ENCODE peak calls at places on chromosome 19, in four cellular contexts. A is ascending aorta; T is H1; G is stimulated activated CD8-positive, alpha-beta memory T cell treated with anti-CD3 and anti-CD28 coated beads, Interleukin-15, amount 100 ng/mL, for 24 hours. V is an unnamed sample.

GRCh38 chr19:45528149-45528743 is 21.0 kb downstream of the VASP start:
- DNase-seq in A (no peak), T (peak; percentile 50), G (no peak), V (no peak)

GRCh38 chr19:1789282-1790020 is 22.6 kb downstream of the ATP8B3 start:
- DNase-seq in A (no peak), T (no peak), G (no peak), V (no peak)

GRCh38 chr19:15291089-15291488 is 41.2 kb downstream of the BRD4 start:
- DNase-seq in A (no peak), T (no peak), G (no peak), V (no peak)

GRCh38 chr19:17025361-17025760 is 1.2 kb downstream of the CPAMD8 start:
- DNase-seq in A (no peak), T (no peak), G (no peak), V (no peak)

GRCh38 chr19:47446534-47447469 is 24.9 kb downstream of the SLC8A2 start:
- DNase-seq in A (no peak), T (peak; percentile 79), G (no peak), V (no peak)

GRCh38 chr19:41415154-41415571 is 12.0 kb downstream of the B3GNT8 start:
- DNase-seq in A (no peak), T (no peak), G (no peak), V (no peak)

GRCh38 chr19:49850221-49850486 is 805 bp upstream of the PTOV1 start:
- DNase-seq in A (no peak), T (no peak), G (no peak), V (no peak)

GRCh38 chr19:37691881-37692504 is 27.6 kb downstream of the ZNF607 start:
- DNase-seq in A (peak; percentile 42), T (peak; percentile 69), G (peak; percentile 47), V (peak; percentile 83)

GRCh38 chr19:33905937-33906577 is 109.4 kb downstream of the KCTD15 start:
- DNase-seq in A (no peak), T (no peak), G (no peak), V (peak; percentile 88)

GRCh38 chr19:41993612-41994483 is at the start of gene ATP1A3:
- DNase-seq in A (no peak), T (no peak), G (peak; percentile 29), V (no peak)

GRCh38 chr19:57559008-57559403 is 657 bp downstream of the ZNF550 start:
- DNase-seq in A (no peak), T (no peak), G (no peak), V (no peak)

GRCh38 chr19:33514885-33515485 is 6.6 kb downstream of the PEPD start:
- DNase-seq in A (no peak), T (no peak), G (no peak), V (peak; percentile 74)